ENCODE peak calls at places on chromosomes 3 and 15, in five cellular contexts. W, Z, S, P and B are unnamed samples.

GRCh38 chr15:28983432-28984311 is 97.9 kb downstream of the APBA2 start:
- DNase-seq in S (no peak), Z (no peak), W (no peak), P (no peak), B (no peak)

GRCh38 chr15:90561344-90562244 is 31.9 kb downstream of the CRTC3 start:
- DNase-seq in W (no peak), Z (peak; percentile 76), S (no peak), P (no peak), B (no peak)

GRCh38 chr3:106446271-106446670 is 577.5 kb upstream of the CBLB start:
- DNase-seq in W (no peak), P (no peak), S (no peak), Z (no peak), B (no peak)

GRCh38 chr3:138078096-138078495 is 37.3 kb downstream of the DZIP1L start:
- DNase-seq in W (peak; percentile 33), S (no peak), Z (no peak), P (peak; percentile 63), B (no peak)

GRCh38 chr15:84910928-84911623 is 26.6 kb downstream of the SLC28A1 start:
- DNase-seq in S (no peak), P (no peak), Z (no peak), W (no peak), B (peak; percentile 98)

GRCh38 chr3:177338697-177339219 is 141.5 kb upstream of the TBL1XR1 start:
- DNase-seq in Z (no peak), S (peak; percentile 22), W (peak; percentile 27), P (peak; percentile 16), B (peak; percentile 78)

GRCh38 chr3:14275962-14276909 is 97.6 kb downstream of the LSM3 start:
- DNase-seq in W (no peak), Z (no peak), S (no peak), P (no peak), B (no peak)

GRCh38 chr3:135623558-135623957 is 342.0 kb upstream of the PPP2R3A start:
- DNase-seq in Z (no peak), P (no peak), S (no peak), W (no peak), B (no peak)

GRCh38 chr3:192916455-192917257 is 1.0 kb downstream of the MB21D2 start:
- DNase-seq in W (peak; percentile 79), S (peak; percentile 80), P (peak; percentile 51), Z (peak; percentile 29), B (peak; percentile 73)

GRCh38 chr3:150083653-150084037 is 113.0 kb upstream of the PFN2 start:
- DNase-seq in P (no peak), S (no peak), W (peak; percentile 60), Z (no peak), B (no peak)